ENCODE peak calls at places on chromosome 21, in five cellular contexts. One of them, this sample, is unnamed.

GRCh38 chr21:15823486-15824150 is 93.8 kb downstream of the USP25 start:
- DNase-seq in fibroblast of lung: no peak
- DNase-seq in heart right ventricle: no peak
- DNase-seq in BE2C: no peak
- DNase-seq in Caco-2: no peak
- DNase-seq in this sample: no peak

GRCh38 chr21:37149411-37149810 is 76.4 kb downstream of the TTC3 start:
- DNase-seq in fibroblast of lung: peak
- DNase-seq in heart right ventricle: no peak
- DNase-seq in BE2C: no peak
- DNase-seq in Caco-2: no peak
- DNase-seq in this sample: no peak

GRCh38 chr21:46397211-46397905 is 61.3 kb upstream of the DIP2A start:
- DNase-seq in fibroblast of lung: no peak
- DNase-seq in heart right ventricle: no peak
- DNase-seq in BE2C: no peak
- DNase-seq in Caco-2: no peak
- DNase-seq in this sample: no peak

GRCh38 chr21:25191141-25191540 is 416.1 kb downstream of the MRPL39 start:
- DNase-seq in fibroblast of lung: peak
- DNase-seq in heart right ventricle: no peak
- DNase-seq in BE2C: no peak
- DNase-seq in Caco-2: no peak
- DNase-seq in this sample: peak

GRCh38 chr21:37367301-37367757 is 756 bp downstream of the DYRK1A start:
- DNase-seq in fibroblast of lung: no peak
- DNase-seq in heart right ventricle: no peak
- DNase-seq in BE2C: peak
- DNase-seq in Caco-2: no peak
- DNase-seq in this sample: no peak

GRCh38 chr21:37574751-37575150 is 208.2 kb downstream of the DYRK1A start:
- DNase-seq in fibroblast of lung: no peak
- DNase-seq in heart right ventricle: no peak
- DNase-seq in BE2C: no peak
- DNase-seq in Caco-2: no peak
- DNase-seq in this sample: no peak

GRCh38 chr21:44925027-44925755 is 4.5 kb upstream of the ITGB2 start:
- DNase-seq in fibroblast of lung: peak
- DNase-seq in heart right ventricle: no peak
- DNase-seq in BE2C: no peak
- DNase-seq in Caco-2: no peak
- DNase-seq in this sample: no peak

GRCh38 chr21:39852021-39852721 is 15.1 kb upstream of the PCP4 start:
- DNase-seq in fibroblast of lung: no peak
- DNase-seq in heart right ventricle: no peak
- DNase-seq in BE2C: no peak
- DNase-seq in Caco-2: peak
- DNase-seq in this sample: no peak

GRCh38 chr21:46125846-46126301 is 28.0 kb downstream of the COL6A2 start:
- DNase-seq in fibroblast of lung: no peak
- DNase-seq in heart right ventricle: peak
- DNase-seq in BE2C: no peak
- DNase-seq in Caco-2: no peak
- DNase-seq in this sample: no peak

GRCh38 chr21:20031807-20032206 is 966.4 kb upstream of the NCAM2 start:
- DNase-seq in fibroblast of lung: no peak
- DNase-seq in heart right ventricle: no peak
- DNase-seq in BE2C: no peak
- DNase-seq in Caco-2: no peak
- DNase-seq in this sample: no peak

GRCh38 chr21:45529785-45530422 is 12.3 kb downstream of the SLC19A1 start:
- DNase-seq in fibroblast of lung: no peak
- DNase-seq in heart right ventricle: no peak
- DNase-seq in BE2C: no peak
- DNase-seq in Caco-2: no peak
- DNase-seq in this sample: no peak

GRCh38 chr21:25974937-25975336 is 195.6 kb downstream of the APP start:
- DNase-seq in fibroblast of lung: no peak
- DNase-seq in heart right ventricle: peak
- DNase-seq in BE2C: no peak
- DNase-seq in Caco-2: no peak
- DNase-seq in this sample: no peak

GRCh38 chr21:17682924-17683323 is 70.2 kb upstream of the BTG3 start:
- DNase-seq in fibroblast of lung: no peak
- DNase-seq in heart right ventricle: no peak
- DNase-seq in BE2C: no peak
- DNase-seq in Caco-2: no peak
- DNase-seq in this sample: no peak

GRCh38 chr21:46124926-46125845 is 27.3 kb downstream of the COL6A2 start:
- DNase-seq in fibroblast of lung: no peak
- DNase-seq in heart right ventricle: no peak
- DNase-seq in BE2C: peak
- DNase-seq in Caco-2: no peak
- DNase-seq in this sample: no peak

GRCh38 chr21:26719750-26720149 is 125.5 kb downstream of the ADAMTS1 start:
- DNase-seq in fibroblast of lung: no peak
- DNase-seq in heart right ventricle: peak
- DNase-seq in BE2C: no peak
- DNase-seq in Caco-2: no peak
- DNase-seq in this sample: no peak

GRCh38 chr21:21101911-21102310 is 103.7 kb downstream of the NCAM2 start:
- DNase-seq in fibroblast of lung: peak
- DNase-seq in heart right ventricle: no peak
- DNase-seq in BE2C: peak
- DNase-seq in Caco-2: peak
- DNase-seq in this sample: peak

GRCh38 chr21:15293251-15293650 is 228.5 kb upstream of the NRIP1 start:
- DNase-seq in fibroblast of lung: peak
- DNase-seq in heart right ventricle: no peak
- DNase-seq in BE2C: no peak
- DNase-seq in Caco-2: peak
- DNase-seq in this sample: no peak

GRCh38 chr21:27070881-27071670 is 104.2 kb upstream of the ADAMTS5 start:
- DNase-seq in fibroblast of lung: no peak
- DNase-seq in heart right ventricle: no peak
- DNase-seq in BE2C: no peak
- DNase-seq in Caco-2: no peak
- DNase-seq in this sample: no peak

GRCh38 chr21:37547615-37547975 is 181.0 kb downstream of the DYRK1A start:
- DNase-seq in fibroblast of lung: no peak
- DNase-seq in heart right ventricle: no peak
- DNase-seq in BE2C: no peak
- DNase-seq in Caco-2: no peak
- DNase-seq in this sample: no peak

GRCh38 chr21:32096411-32096810 is 182.4 kb downstream of the MIS18A start:
- DNase-seq in fibroblast of lung: no peak
- DNase-seq in heart right ventricle: peak
- DNase-seq in BE2C: peak
- DNase-seq in Caco-2: peak
- DNase-seq in this sample: peak

GRCh38 chr21:32102426-32102825 is 176.4 kb downstream of the MIS18A start:
- DNase-seq in fibroblast of lung: peak
- DNase-seq in heart right ventricle: no peak
- DNase-seq in BE2C: no peak
- DNase-seq in Caco-2: no peak
- DNase-seq in this sample: no peak

GRCh38 chr21:32103361-32103760 is 175.5 kb downstream of the MIS18A start:
- DNase-seq in fibroblast of lung: no peak
- DNase-seq in heart right ventricle: no peak
- DNase-seq in BE2C: no peak
- DNase-seq in Caco-2: no peak
- DNase-seq in this sample: no peak

GRCh38 chr21:32101206-32101763 is 177.6 kb downstream of the MIS18A start:
- DNase-seq in fibroblast of lung: no peak
- DNase-seq in heart right ventricle: no peak
- DNase-seq in BE2C: no peak
- DNase-seq in Caco-2: no peak
- DNase-seq in this sample: no peak

DNA sequence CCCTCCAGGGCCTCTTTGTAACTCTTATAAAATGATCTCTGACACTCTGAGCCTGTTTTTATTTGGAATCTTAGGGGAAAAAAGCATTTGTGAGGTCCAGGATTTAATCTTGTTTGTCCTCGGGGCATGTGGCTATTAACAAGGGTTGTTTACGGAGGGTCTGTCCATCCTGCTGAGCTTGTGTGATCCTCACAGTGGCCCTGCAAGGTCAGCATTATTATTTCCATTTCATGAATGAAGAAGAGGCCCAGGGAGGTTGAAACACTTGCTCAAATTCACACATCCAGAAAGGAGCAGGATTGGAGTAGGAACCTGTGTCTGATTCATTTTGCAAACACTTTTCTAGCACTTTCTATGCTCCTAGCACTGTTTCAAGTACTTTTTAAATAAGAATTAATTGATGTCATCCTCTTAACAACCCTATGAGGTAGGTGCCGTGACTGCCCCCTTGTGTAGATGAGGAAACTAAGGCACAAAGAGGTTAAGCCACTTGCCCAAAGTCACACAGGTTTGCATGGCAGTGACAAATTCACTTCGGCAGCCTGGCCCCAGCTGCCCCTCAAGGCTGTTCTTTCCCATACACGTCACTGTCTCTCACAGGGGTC is 178.9 kb downstream of the MIS18A start:
- DNase-seq in fibroblast of lung: no peak
- DNase-seq in heart right ventricle: no peak
- DNase-seq in BE2C: no peak
- DNase-seq in Caco-2: no peak
- DNase-seq in this sample: peak
- TF ChIP-seq CTCF in fibroblast of lung: no peak
- TF ChIP-seq CTCF in heart right ventricle: no peak
- TF ChIP-seq CTCF in BE2C: peak
- TF ChIP-seq CTCF in Caco-2: no peak
- TF ChIP-seq CTCF in this sample: no peak

GRCh38 chr21:43657355-43658093 is 1.8 kb downstream of the HSF2BP start:
- DNase-seq in fibroblast of lung: no peak
- DNase-seq in heart right ventricle: peak
- DNase-seq in BE2C: peak
- DNase-seq in Caco-2: no peak
- DNase-seq in this sample: no peak

GRCh38 chr21:43662286-43662685 is 2.9 kb downstream of the RRP1B start:
- DNase-seq in fibroblast of lung: no peak
- DNase-seq in heart right ventricle: no peak
- DNase-seq in BE2C: no peak
- DNase-seq in Caco-2: no peak
- DNase-seq in this sample: no peak

GRCh38 chr21:43659136-43660000 is at the start of the genes HSF2BP and RRP1B:
- DNase-seq in fibroblast of lung: peak
- DNase-seq in heart right ventricle: peak
- DNase-seq in BE2C: peak
- DNase-seq in Caco-2: peak
- DNase-seq in this sample: peak

GRCh38 chr21:43658094-43658725 is 1.1 kb downstream of the HSF2BP start:
- DNase-seq in fibroblast of lung: no peak
- DNase-seq in heart right ventricle: no peak
- DNase-seq in BE2C: no peak
- DNase-seq in Caco-2: no peak
- DNase-seq in this sample: no peak

DNA sequence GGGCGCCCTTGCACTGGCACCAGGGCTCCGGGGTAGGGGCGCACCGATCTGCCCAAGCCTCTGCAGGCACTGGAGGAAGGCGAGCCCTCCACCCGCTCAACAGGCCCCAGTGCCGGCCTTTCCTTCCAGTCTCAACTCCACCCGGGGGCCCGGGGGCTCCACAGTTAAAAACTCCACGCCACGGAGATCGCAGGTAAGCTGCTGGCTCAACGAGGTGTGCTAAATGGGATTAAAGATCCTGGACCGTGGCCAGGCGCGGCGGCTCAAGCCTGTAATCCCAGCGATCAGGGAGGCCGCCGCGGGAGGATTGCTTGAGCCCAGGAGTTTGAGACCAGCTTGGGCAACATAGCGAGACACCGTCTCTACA is 536 bp downstream of the HSF2BP start:
- DNase-seq in fibroblast of lung: no peak
- DNase-seq in heart right ventricle: peak
- DNase-seq in BE2C: no peak
- DNase-seq in Caco-2: no peak
- DNase-seq in this sample: no peak
- H3K4me3 ChIP-seq in fibroblast of lung: no peak
- H3K4me3 ChIP-seq in heart right ventricle: peak
- H3K4me3 ChIP-seq in BE2C: no peak
- H3K4me3 ChIP-seq in Caco-2: peak
- H3K4me3 ChIP-seq in this sample: peak

GRCh38 chr21:31873275-31873695 is 465 bp downstream of the HUNK start:
- DNase-seq in fibroblast of lung: no peak
- DNase-seq in heart right ventricle: peak
- DNase-seq in BE2C: peak
- DNase-seq in Caco-2: peak
- DNase-seq in this sample: no peak

GRCh38 chr21:31874817-31875216 is 2.0 kb downstream of the HUNK start:
- DNase-seq in fibroblast of lung: no peak
- DNase-seq in heart right ventricle: no peak
- DNase-seq in BE2C: no peak
- DNase-seq in Caco-2: no peak
- DNase-seq in this sample: no peak

GRCh38 chr21:31872072-31872451 is 758 bp upstream of the HUNK start:
- DNase-seq in fibroblast of lung: no peak
- DNase-seq in heart right ventricle: no peak
- DNase-seq in BE2C: no peak
- DNase-seq in Caco-2: no peak
- DNase-seq in this sample: no peak

GRCh38 chr21:31873696-31874599 is 1.1 kb downstream of the HUNK start:
- DNase-seq in fibroblast of lung: peak
- DNase-seq in heart right ventricle: peak
- DNase-seq in BE2C: peak
- DNase-seq in Caco-2: peak
- DNase-seq in this sample: peak

DNA sequence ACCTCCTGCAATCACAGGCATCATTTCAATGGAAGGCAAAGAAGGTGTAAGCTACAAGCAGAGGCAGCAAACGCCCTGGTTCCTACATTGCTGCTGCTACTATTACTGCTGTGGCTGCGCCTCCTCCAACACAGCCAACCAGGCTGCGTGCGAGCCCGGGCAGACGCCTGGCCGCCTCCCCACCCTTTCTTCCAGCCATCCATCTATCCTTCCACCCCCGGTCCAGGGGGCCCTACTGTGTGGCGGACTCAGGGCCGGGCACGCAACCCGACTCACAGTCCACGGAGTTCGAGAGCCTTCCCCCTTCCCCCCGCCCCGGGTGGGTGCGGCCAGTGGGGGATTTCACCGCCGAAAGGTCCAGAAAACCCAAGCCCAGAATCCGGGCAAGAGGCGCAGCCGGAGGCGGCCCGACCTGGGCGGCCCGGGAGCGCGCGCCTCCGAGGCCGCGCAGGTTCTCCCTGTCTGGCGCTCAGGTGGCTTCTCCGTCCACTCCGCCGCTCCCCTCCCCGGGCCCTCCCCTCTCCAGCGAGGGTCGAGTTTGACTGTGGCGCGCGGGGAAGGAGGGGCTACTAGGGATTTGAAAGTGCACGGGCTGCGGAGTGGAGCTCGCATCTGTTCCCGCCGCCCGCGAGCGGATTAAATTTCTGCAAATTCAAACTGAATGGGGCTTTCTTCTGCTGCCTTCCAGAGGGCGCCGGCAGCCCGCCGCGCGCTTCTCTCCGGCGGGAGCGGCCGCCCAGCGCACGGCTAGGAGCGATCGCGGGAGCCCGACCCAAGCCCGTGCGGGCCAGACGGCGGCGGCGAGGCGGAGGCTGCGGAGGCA is at the start of gene HUNK:
- DNase-seq in fibroblast of lung: peak
- DNase-seq in heart right ventricle: peak
- DNase-seq in BE2C: peak
- DNase-seq in Caco-2: peak
- DNase-seq in this sample: peak
- TF ChIP-seq CTCF in fibroblast of lung: peak
- TF ChIP-seq CTCF in heart right ventricle: no peak
- TF ChIP-seq CTCF in BE2C: no peak
- TF ChIP-seq CTCF in Caco-2: no peak
- TF ChIP-seq CTCF in this sample: no peak

GRCh38 chr21:41333752-41334151 is 17.2 kb downstream of the FAM3B start:
- DNase-seq in fibroblast of lung: no peak
- DNase-seq in heart right ventricle: no peak
- DNase-seq in BE2C: no peak
- DNase-seq in Caco-2: no peak
- DNase-seq in this sample: no peak
- H3K4me3 ChIP-seq in fibroblast of lung: no peak
- H3K4me3 ChIP-seq in heart right ventricle: no peak
- H3K4me3 ChIP-seq in BE2C: no peak
- H3K4me3 ChIP-seq in Caco-2: no peak
- H3K4me3 ChIP-seq in this sample: no peak

This sample was measured in GM12865.